ENCODE peak calls at places on chromosomes 2 and 18, in five cellular contexts. K is CD4-positive, alpha-beta T cell; A is Calu3; T is tibial nerve; C is left ventricle myocardium inferior. Q is an unnamed sample.

GRCh38 chr2:85265304-85265703 is 62.5 kb downstream of the TGOLN2 start:
- DNase-seq in A (no peak), K (no peak), C (peak; percentile 76), T (no peak), Q (no peak)

GRCh38 chr2:55106148-55106547 is 55.9 kb upstream of the RTN4 start:
- DNase-seq in C (no peak), K (no peak), T (no peak), A (no peak), Q (no peak)

GRCh38 chr18:35376742-35377695 is at the start of gene ZNF396:
- DNase-seq in C (peak; percentile 85), A (peak; percentile 87), K (peak; percentile 46), T (peak; percentile 78), Q (peak; percentile 80)

GRCh38 chr2:102110168-102110567 is 32.4 kb upstream of the IL1R1 start:
- DNase-seq in A (no peak), C (no peak), T (no peak), K (no peak), Q (no peak)

GRCh38 chr2:72096181-72096580 is 51.5 kb downstream of the CYP26B1 start:
- DNase-seq in C (no peak), A (no peak), K (no peak), T (no peak), Q (no peak)

GRCh38 chr2:96264656-96265348 is 995 bp downstream of the TMEM127 start:
- DNase-seq in K (no peak), T (no peak), A (peak; percentile 46), C (no peak), Q (no peak)

GRCh38 chr2:30769891-30770462 is 37.3 kb downstream of the CAPN13 start:
- DNase-seq in C (no peak), A (no peak), K (no peak), T (no peak), Q (no peak)

GRCh38 chr18:12883003-12883683 is 894 bp downstream of the PTPN2 start:
- DNase-seq in K (no peak), T (no peak), A (peak; percentile 16), C (no peak), Q (no peak)

GRCh38 chr2:227551804-227552203 is 46.9 kb upstream of the SCYGR2 start:
- DNase-seq in T (no peak), K (no peak), A (no peak), C (no peak), Q (no peak)

GRCh38 chr2:5981241-5982055 is 289.3 kb downstream of the SOX11 start:
- DNase-seq in K (no peak), A (no peak), C (no peak), T (no peak), Q (no peak)

GRCh38 chr2:189466046-189466445 is 24.8 kb downstream of the WDR75 start:
- DNase-seq in T (no peak), K (no peak), C (no peak), A (no peak), Q (no peak)

GRCh38 chr2:100610381-100610831 is 47.6 kb downstream of the PDCL3 start:
- DNase-seq in C (peak; percentile 63), T (peak; percentile 49), A (peak; percentile 86), K (peak; percentile 74), Q (peak; percentile 47)

GRCh38 chr2:156908825-156909224 is 348.7 kb upstream of the GALNT5 start:
- DNase-seq in T (no peak), K (no peak), C (no peak), A (no peak), Q (no peak)

GRCh38 chr18:35479911-35480586 is 17.7 kb downstream of the INO80C start:
- DNase-seq in T (no peak), K (no peak), A (peak; percentile 67), C (no peak), Q (no peak)

GRCh38 chr18:55850904-55851303 is 262.9 kb upstream of the TCF4 start:
- DNase-seq in A (no peak), T (no peak), C (no peak), K (no peak), Q (no peak)

GRCh38 chr2:214019229-214019972 is 391.5 kb upstream of the VWC2L start:
- DNase-seq in A (peak; percentile 59), C (no peak), T (no peak), K (no peak), Q (no peak)

GRCh38 chr18:23689616-23690504 is 607 bp downstream of the LAMA3 start:
- DNase-seq in T (no peak), K (no peak), A (peak; percentile 46), C (peak; percentile 18), Q (no peak)

GRCh38 chr2:7094113-7094760 is 177.0 kb downstream of the RNF144A start:
- DNase-seq in C (no peak), A (peak; percentile 28), T (no peak), K (no peak), Q (no peak)

GRCh38 chr2:205675861-205676516 is 6.3 kb upstream of the NRP2 start:
- DNase-seq in C (no peak), A (peak; percentile 43), K (no peak), T (no peak), Q (no peak)

GRCh38 chr18:55641501-55641900 is 53.5 kb upstream of the TCF4 start:
- DNase-seq in T (no peak), C (no peak), K (no peak), A (no peak), Q (no peak)

GRCh38 chr2:28662468-28663095 is 89.0 kb upstream of the PPP1CB start:
- DNase-seq in C (no peak), K (no peak), T (no peak), A (peak; percentile 52), Q (no peak)
- TF ChIP-seq CTCF in C (no peak), K (no peak), T (no peak), A (no peak), Q (no peak)

DNA sequence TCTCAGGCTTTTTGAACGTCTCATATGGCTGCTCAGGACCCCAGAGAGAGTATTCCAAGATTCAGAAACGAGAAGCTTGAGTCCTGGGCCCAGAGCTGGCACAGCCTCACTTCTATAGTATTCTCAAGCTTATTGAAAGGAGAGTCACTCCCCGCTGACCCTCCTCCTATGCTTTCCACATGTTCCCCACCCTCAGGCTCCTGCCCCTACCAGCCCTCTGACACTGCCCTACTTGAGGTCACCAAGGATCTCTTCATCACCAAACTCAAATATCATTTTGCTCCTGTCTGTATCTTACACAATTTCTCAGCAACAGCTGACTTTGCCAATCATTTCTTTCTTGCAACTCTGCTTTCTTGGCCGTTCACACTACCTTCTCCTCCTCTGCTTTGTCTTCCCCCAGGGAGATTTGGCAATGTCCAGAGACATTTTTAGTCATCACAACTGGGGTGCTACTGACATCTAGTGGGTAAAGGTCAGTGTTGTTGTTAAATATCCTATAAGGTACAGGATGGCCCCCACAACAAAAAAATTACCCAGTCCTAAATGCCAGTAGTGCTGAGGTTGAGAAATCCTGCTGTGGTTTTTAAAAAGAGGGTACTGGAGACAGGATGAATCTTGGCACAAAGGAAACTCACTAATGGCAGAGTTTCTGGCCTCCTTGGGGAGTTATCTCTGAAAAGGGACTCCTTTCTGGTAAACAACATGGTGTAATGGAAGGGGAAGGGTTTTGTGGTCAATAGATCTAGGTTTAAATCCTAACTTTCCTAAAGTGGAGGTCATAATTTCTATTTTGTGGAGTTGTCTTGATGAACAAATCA is 26.9 kb upstream of the INSIG2 start:
- DNase-seq in A (peak; percentile 52), C (no peak), K (no peak), T (no peak), Q (no peak)
- TF ChIP-seq CTCF in A (peak; percentile 42), C (peak; percentile 43), K (no peak), T (no peak), Q (peak; percentile 15)

DNA sequence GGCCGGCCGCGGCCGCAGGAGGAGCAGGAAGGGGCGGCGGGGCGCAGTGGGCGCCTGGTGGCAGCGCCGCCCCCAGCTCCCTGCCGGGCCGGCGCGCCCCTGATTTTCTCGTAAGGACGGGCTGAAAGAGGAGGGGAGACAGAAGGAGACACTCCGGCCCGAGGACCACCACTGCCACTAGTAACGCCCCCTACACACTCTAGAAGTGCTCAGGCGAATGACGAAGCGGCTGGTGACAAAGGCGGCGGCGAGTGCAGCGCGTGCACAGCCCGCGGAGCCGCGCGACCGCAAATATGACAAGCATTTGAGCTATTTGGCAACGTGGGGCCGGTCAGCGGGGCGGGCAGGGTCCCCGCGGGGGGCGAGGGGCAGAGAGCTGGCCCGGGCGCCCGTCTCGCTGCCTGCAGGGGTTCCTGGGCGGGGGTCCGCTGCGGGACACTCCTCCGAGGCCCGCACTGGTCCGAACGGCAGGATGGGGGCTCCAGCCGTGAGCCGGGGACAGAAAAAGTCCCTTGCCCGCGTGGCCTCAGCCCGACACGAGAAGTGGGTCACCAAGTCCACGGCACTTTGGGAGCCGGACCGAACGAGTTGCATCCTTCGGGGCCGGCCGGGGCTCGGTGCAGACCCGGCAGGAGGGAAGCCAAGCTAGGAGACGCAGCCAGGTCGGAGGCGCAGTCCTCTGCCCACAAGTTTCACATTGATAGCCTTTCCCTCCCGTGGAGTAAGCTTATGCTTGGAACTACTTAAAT is 524 bp upstream of the SERTAD2 start:
- DNase-seq in A (peak; percentile 74), T (peak; percentile 48), C (peak; percentile 78), K (peak; percentile 65), Q (peak; percentile 31)
- TF ChIP-seq CTCF in A (no peak), T (no peak), C (no peak), K (no peak), Q (no peak)

DNA sequence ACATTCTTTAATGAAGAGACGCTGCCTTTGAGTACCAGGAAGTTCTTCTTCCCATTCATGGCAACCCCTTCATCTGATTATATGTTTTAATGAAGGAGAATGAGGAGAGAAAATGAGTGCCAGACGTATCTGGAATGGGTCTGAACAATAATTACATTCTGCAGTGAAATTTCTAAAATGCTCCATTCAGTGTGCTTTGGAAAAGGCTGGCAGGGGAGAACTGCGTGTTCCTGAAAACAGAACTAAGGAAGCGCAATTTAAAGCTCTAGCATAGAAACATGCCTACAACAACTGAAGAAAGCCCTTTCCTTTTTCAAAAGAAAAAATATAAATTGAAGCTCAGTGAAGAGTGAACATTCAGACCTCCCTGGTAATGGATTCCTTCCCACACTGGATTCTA is 58.8 kb downstream of the BOD1L2 start:
- DNase-seq in K (no peak), C (no peak), T (no peak), A (no peak), Q (no peak)
- TF ChIP-seq CTCF in K (no peak), C (no peak), T (no peak), A (no peak), Q (no peak)

DNA sequence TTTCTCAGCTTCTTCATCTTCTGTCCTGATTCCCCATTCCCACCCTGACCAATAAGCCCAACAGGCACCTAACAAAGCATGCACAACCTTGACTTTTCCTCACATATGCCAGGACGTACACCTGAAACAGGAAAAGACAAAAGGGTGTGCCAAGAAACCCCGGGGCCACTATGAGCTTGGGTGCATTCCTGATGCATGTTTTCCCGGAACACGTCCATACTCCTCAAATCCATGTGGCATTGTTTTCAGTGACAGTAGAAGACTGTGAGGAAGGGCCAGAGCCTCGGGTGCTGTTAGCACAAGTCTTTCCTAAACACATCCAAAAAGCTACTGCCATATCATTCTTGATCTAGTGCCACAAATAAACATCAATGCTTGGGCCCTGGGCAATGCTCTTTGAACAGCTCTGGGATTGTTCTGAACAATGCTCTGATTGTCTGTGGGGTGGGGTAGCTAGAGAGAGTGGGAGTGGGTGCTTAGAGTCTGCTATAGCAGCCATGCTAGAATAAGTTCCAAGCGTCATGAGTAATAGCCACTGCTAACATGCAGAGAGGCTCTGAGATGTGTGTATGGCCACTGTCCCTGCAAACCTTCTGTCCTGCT is 181.7 kb upstream of the CRIM1 start:
- DNase-seq in K (no peak), T (no peak), C (no peak), A (no peak), Q (no peak)
- TF ChIP-seq CTCF in K (no peak), T (no peak), C (no peak), A (no peak), Q (no peak)

GRCh38 chr2:675982-676646 is 1.1 kb downstream of the TMEM18 start:
- DNase-seq in K (peak; percentile 29), T (no peak), C (no peak), A (peak; percentile 52), Q (peak; percentile 35)
- TF ChIP-seq CTCF in K (no peak), T (no peak), C (no peak), A (no peak), Q (no peak)